ENCODE peak calls at places on chromosomes 16 and 17, in five cellular contexts. T is IMR-90, F is H1, Q is neuronal stem cell, O is trophoblast cell. M is an unnamed sample.

GRCh38 chr16:66923247-66923851 is 2.0 kb downstream of the RRAD start:
- DNase-seq in T (peak), F (no peak), Q (no peak), O (peak), M (no peak)

GRCh38 chr17:68734911-68735310 is 133.7 kb upstream of the FAM20A start:
- DNase-seq in T (no peak), F (no peak), Q (no peak), O (peak), M (no peak)

GRCh38 chr16:88570691-88571092 is 489 bp downstream of the ZC3H18 start:
- DNase-seq in T (no peak), F (no peak), Q (no peak), O (no peak), M (no peak)

GRCh38 chr17:34485999-34486398 is 93.4 kb upstream of the TMEM132E start:
- DNase-seq in T (no peak), F (no peak), Q (no peak), O (no peak), M (no peak)

GRCh38 chr17:77440571-77440981 is 299.8 kb downstream of the SEC14L1 start:
- DNase-seq in T (no peak), F (no peak), Q (no peak), O (no peak), M (no peak)

GRCh38 chr16:27400751-27401620 is 988 bp upstream of the IL21R start:
- DNase-seq in T (peak), F (no peak), Q (no peak), O (no peak), M (no peak)

GRCh38 chr16:7339700-7340099 is 7.1 kb downstream of the RBFOX1 start:
- DNase-seq in T (no peak), F (no peak), Q (no peak), O (no peak), M (no peak)

GRCh38 chr16:68752602-68753001 is 15.5 kb downstream of the CDH1 start:
- DNase-seq in T (no peak), F (no peak), Q (no peak), O (no peak), M (no peak)

GRCh38 chr17:40535924-40536717 is 29.2 kb downstream of the CCR7 start:
- DNase-seq in T (no peak), F (no peak), Q (no peak), O (no peak), M (no peak)

GRCh38 chr16:22694887-22695382 is 119.0 kb upstream of the HS3ST2 start:
- DNase-seq in T (peak), F (no peak), Q (no peak), O (no peak), M (no peak)

GRCh38 chr17:64698725-64699124 is 36.6 kb upstream of the SMURF2 start:
- DNase-seq in T (peak), F (no peak), Q (no peak), O (no peak), M (no peak)

GRCh38 chr16:31498493-31498892 is 9.7 kb downstream of the RUSF1 start:
- DNase-seq in T (no peak), F (no peak), Q (no peak), O (no peak), M (no peak)

GRCh38 chr17:78324391-78325075 is 35.3 kb downstream of the SOCS3 start:
- DNase-seq in T (peak), F (peak), Q (no peak), O (no peak), M (peak)

DNA sequence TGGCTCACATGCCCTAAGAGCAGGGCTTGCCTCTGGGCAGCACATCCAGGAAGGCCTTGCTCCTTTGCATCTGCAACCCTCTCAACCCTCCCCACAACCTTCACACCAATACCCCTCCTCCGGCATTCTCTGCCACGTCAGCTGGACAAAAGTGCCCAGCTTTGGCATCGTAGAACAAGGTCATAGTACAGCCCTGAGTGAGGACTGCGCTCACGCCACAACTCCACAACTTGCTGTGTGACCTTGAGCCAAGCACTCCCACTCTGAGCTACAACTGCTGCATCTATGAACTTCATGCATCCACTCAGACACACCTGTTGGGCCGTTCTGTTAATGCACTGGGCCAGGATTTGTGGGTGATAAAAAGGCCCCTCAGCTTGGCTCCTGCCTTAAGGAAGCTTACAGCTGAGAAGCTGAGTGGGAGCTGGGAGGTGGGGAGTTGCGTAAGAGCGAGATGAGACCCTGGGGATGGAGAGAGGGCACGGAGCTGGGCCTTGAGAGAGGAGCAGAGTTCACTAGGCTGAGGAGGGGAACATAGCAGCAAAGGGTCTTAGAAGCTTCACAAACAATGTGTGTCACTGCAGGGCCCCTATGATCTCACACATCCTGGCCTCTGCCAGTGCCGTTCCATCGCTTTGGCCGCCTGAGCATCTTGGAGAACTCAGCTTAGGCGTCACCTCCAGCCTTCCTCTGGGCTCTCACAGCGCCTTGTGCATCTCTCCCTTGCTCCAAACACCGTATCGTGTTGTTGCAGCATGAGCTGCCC is 8.6 kb upstream of the MRC2 start:
- DNase-seq in T (no peak), F (no peak), Q (no peak), O (no peak), M (no peak)
- H2BK5ac ChIP-seq in T (no peak), F (no peak), Q (peak), O (no peak), M (no peak)

GRCh38 chr17:79837888-79838540 is 1.2 kb downstream of the CBX4 start:
- DNase-seq in T (no peak), F (no peak), Q (no peak), O (no peak), M (no peak)
- H3K14ac ChIP-seq in T (peak), F (no peak), Q (no peak), O (no peak), M (no peak)

DNA sequence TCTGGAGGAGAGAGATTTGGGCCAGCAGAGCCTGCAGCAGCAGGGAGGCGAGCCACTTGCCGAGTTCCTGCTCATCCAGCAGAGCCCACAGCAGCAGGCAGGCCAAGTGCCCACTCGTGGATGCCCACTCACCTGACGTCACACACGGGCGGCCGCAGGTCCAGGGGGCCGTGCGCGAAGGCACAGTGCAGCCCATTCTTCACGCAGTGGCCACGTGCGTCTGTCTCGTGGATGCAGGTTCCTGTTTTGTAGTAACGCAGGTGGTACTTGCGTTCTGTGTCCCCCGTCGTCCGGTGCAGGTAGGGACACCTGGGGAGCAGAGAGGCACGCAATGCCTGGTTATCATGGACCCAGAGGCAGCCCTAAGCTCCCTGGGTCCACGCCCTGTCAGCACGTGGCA is 11.5 kb downstream of the UNKL start:
- DNase-seq in T (no peak), F (no peak), Q (no peak), O (no peak), M (no peak)
- H3K4me2 ChIP-seq in T (no peak), F (no peak), Q (no peak), O (no peak), M (no peak)

GRCh38 chr16:10972108-10972955 is 28.0 kb downstream of the CLEC16A start:
- DNase-seq in T (no peak), F (no peak), Q (no peak), O (no peak), M (no peak)
- H2BK5ac ChIP-seq in T (peak), F (no peak), Q (no peak), O (peak), M (no peak)

DNA sequence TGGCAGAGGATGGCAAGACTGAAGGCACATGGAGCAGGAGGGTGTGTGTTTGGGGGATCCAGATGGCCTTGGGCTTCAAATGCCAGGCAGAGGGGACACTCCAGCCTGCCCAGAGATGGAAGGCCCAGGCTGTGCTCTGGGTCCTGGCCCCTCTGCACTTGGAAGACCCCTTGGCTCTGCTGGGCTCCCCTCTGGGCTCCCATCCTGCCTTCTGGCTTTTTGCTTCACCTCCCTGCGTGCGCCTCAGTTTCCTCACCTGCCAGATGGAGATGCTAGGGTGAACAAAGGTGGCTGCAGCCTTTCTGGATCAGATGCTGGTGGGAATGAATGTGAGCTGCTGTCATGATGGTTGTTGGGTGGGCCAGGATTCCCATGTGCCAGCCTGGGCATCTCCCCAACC is 3.0 kb downstream of the SNN start:
- DNase-seq in T (no peak), F (no peak), Q (no peak), O (no peak), M (no peak)
- H3K14ac ChIP-seq in T (no peak), F (no peak), Q (no peak), O (no peak), M (no peak)

GRCh38 chr16:57773680-57774295 is 28.5 kb downstream of the KIFC3 start:
- DNase-seq in T (peak), F (no peak), Q (no peak), O (no peak), M (no peak)
- H3K4me2 ChIP-seq in T (no peak), F (no peak), Q (no peak), O (no peak), M (no peak)

GRCh38 chr17:75010683-75011406 is 1.6 kb upstream of the MRPL58 start:
- DNase-seq in T (peak), F (no peak), Q (no peak), O (peak), M (peak)

GRCh38 chr17:75011788-75012319 is 616 bp upstream of the MRPL58 start:
- DNase-seq in T (peak), F (no peak), Q (no peak), O (peak), M (no peak)

GRCh38 chr17:75013077-75013391 is 564 bp downstream of the MRPL58 start:
- DNase-seq in T (no peak), F (no peak), Q (no peak), O (no peak), M (no peak)

GRCh38 chr17:75009139-75009724 is 3.2 kb upstream of the MRPL58 start:
- DNase-seq in T (no peak), F (no peak), Q (no peak), O (no peak), M (no peak)

DNA sequence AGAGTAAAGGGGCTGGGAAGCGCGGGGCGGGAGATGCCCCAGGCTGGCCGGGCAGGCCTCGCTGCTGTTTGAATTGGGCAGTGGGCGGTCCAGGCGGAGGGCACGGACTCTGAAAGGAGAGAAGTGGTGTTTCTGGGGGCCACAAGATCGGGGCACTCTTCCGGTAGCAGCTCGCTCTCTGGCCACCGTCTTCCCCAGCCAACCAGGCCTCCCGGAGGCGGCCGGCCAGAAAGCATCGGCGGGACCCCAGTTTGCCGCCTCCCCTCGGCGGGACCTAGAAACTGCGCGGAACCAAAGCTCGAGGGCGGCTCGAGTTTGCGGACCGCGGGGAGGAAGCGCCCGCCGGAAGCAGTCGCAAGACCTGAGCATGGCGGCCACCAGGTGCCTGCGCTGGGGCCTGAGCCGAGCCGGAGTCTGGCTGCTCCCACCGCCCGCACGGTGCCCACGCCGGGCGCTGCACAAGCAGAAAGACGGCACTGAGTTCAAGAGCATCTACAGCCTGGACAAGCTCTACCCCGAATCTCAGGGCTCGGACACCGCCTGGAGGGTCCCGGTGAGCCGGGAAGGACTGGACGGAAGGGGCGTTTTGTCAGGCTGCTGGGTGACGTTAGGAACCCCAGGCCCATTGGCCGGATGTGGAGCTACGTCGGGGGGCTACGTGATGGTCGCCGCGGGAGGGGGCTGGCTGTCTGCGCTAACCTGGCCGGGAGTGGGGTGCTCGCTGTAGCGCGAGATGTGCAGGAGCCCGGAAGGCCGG is at the start of gene MRPL58:
- DNase-seq in T (peak), F (peak), Q (peak), O (peak), M (peak)
- H2BK5ac ChIP-seq in T (peak), F (peak), Q (peak), O (peak), M (no peak)

GRCh38 chr16:49588061-49588460 is 214.5 kb downstream of the C16orf78 start:
- DNase-seq in T (no peak), F (peak), Q (no peak), O (no peak), M (peak)
- H3K14ac ChIP-seq in T (no peak), F (no peak), Q (no peak), O (no peak), M (no peak)

GRCh38 chr17:44105483-44105882 is 18.0 kb downstream of the HDAC5 start:
- DNase-seq in T (no peak), F (no peak), Q (no peak), O (no peak), M (no peak)
- H3K4me2 ChIP-seq in T (no peak), F (no peak), Q (no peak), O (no peak), M (no peak)

GRCh38 chr16:87216824-87217205 is 100.4 kb downstream of the C16orf95 start:
- DNase-seq in T (no peak), F (no peak), Q (no peak), O (no peak), M (no peak)
- H2BK5ac ChIP-seq in T (no peak), F (no peak), Q (no peak), O (no peak), M (no peak)